ENCODE peak calls at places on chromosomes 12 and 14, in nine cellular contexts. N is HuH-7.5, U is upper lobe of left lung, C is PC-9, X is amniotic stem cell, I is Ammon's horn, S is RWPE1, A is HS-5, T is neuronal stem cell. K is an unnamed sample.

GRCh38 chr12:5902736-5903135 is 42.3 kb downstream of the ANO2 start:
- DNase-seq in N (no peak), U (no peak), C (no peak), X (no peak), I (no peak), S (no peak), A (no peak), T (no peak), K (no peak)

GRCh38 chr14:21526672-21527319 is 650 bp upstream of the SALL2 start:
- DNase-seq in N (no peak), U (no peak), C (no peak), X (no peak), I (no peak), S (no peak), A (no peak), T (peak), K (no peak)

GRCh38 chr12:131463165-131463564 is 247.7 kb upstream of the SFSWAP start:
- DNase-seq in N (no peak), U (no peak), C (no peak), X (no peak), I (no peak), S (no peak), A (no peak), T (no peak), K (no peak)

GRCh38 chr14:99779751-99780150 is 13.5 kb upstream of the EML1 start:
- DNase-seq in N (no peak), U (no peak), C (no peak), X (no peak), I (no peak), S (no peak), A (no peak), T (no peak), K (peak)

GRCh38 chr12:68374315-68374982 is 42.3 kb upstream of the MDM1 start:
- DNase-seq in N (no peak), U (no peak), C (peak), X (no peak), I (no peak), S (peak), A (no peak), T (no peak), K (peak)

GRCh38 chr12:130947028-130947427 is 6.7 kb upstream of the ADGRD1 start:
- DNase-seq in N (no peak), U (no peak), C (no peak), X (no peak), I (no peak), S (no peak), A (no peak), T (no peak), K (no peak)

GRCh38 chr14:105497671-105498429 is 6.8 kb downstream of the TEDC1 start:
- DNase-seq in N (peak), U (peak), C (no peak), X (no peak), I (no peak), S (no peak), A (no peak), T (no peak), K (peak)

GRCh38 chr12:132078190-132078589 is 65.9 kb downstream of the DDX51 start:
- DNase-seq in N (no peak), U (no peak), C (no peak), X (no peak), I (no peak), S (peak), A (peak), T (no peak), K (no peak)

GRCh38 chr14:96351986-96352385 is 11.2 kb downstream of the ATG2B start:
- DNase-seq in N (no peak), U (no peak), C (no peak), X (no peak), I (no peak), S (no peak), A (no peak), T (no peak), K (peak)

GRCh38 chr12:10612954-10613333 is 465 bp downstream of the MAGOHB start:
- DNase-seq in N (no peak), U (no peak), C (no peak), X (no peak), I (no peak), S (no peak), A (no peak), T (peak), K (no peak)

GRCh38 chr14:30195946-30196345 is 268.3 kb upstream of the PRKD1 start:
- DNase-seq in N (no peak), U (no peak), C (no peak), X (no peak), I (peak), S (no peak), A (no peak), T (no peak), K (no peak)

GRCh38 chr14:103185051-103186027 is 62.1 kb downstream of the TNFAIP2 start:
- DNase-seq in N (no peak), U (no peak), C (peak), X (no peak), I (no peak), S (peak), A (no peak), T (peak), K (no peak)

GRCh38 chr12:112869778-112870177 is 37.0 kb upstream of the OAS1 start:
- DNase-seq in N (no peak), U (peak), C (no peak), X (no peak), I (no peak), S (no peak), A (no peak), T (no peak), K (no peak)

GRCh38 chr14:24891987-24892729 is 157.8 kb downstream of the STXBP6 start:
- DNase-seq in N (no peak), U (no peak), C (no peak), X (no peak), I (no peak), S (no peak), A (no peak), T (no peak), K (no peak)

GRCh38 chr12:105226219-105226618 is 9.8 kb downstream of the APPL2 start:
- DNase-seq in N (no peak), U (no peak), C (no peak), X (peak), I (peak), S (no peak), A (peak), T (no peak), K (no peak)

GRCh38 chr12:54126696-54127537 is 61.9 kb downstream of the SMUG1 start:
- DNase-seq in N (peak), U (peak), C (no peak), X (no peak), I (peak), S (no peak), A (peak), T (no peak), K (no peak)

GRCh38 chr14:90384543-90384911 is 12.3 kb upstream of the CALM1 start:
- DNase-seq in N (no peak), U (no peak), C (no peak), X (no peak), I (no peak), S (no peak), A (no peak), T (no peak), K (no peak)

GRCh38 chr12:116299064-116299463 is 21.6 kb upstream of the MED13L start:
- DNase-seq in N (no peak), U (no peak), C (no peak), X (no peak), I (no peak), S (no peak), A (no peak), T (no peak), K (no peak)

GRCh38 chr12:109840349-109841073 is 7.3 kb upstream of the TRPV4 start:
- DNase-seq in N (no peak), U (no peak), C (peak), X (no peak), I (peak), S (peak), A (no peak), T (no peak), K (peak)

GRCh38 chr14:93797536-93797935 is 9.3 kb upstream of the PRIMA1 start:
- DNase-seq in N (no peak), U (no peak), C (no peak), X (no peak), I (no peak), S (no peak), A (no peak), T (no peak), K (no peak)

K was measured in trophoblast cell.